ENCODE peak calls at places on chromosomes 4 and X, in six cellular contexts. Q is SK-N-SH, Y is pancreas, N is A549, M is suprapubic skin, B is H9. H is an unnamed sample. For H3K9me3, the result is how much of the 10 kb centered on the place peaks cover.

GRCh38 chr4:67892253-67892652 is 8.5 kb upstream of the TMPRSS11D start:
- DNase-seq in M (no peak), Y (no peak), B (no peak), Q (no peak), N (no peak), H (no peak)

GRCh38 chrX:43655961-43656494 is at the start of gene MAOA:
- DNase-seq in N (peak), B (peak), Q (peak), M (peak), Y (peak), H (peak)

GRCh38 chr4:79408063-79408462 is at the start of gene GK2:
- DNase-seq in Y (no peak), N (no peak), Q (no peak), M (no peak), B (peak), H (no peak)

GRCh38 chr4:43132010-43132582 is 239.6 kb downstream of the GRXCR1 start:
- DNase-seq in Q (peak), B (peak), M (no peak), N (peak), Y (peak), H (peak)

GRCh38 chrX:123918106-123918721 is 43.3 kb upstream of the STAG2 start:
- DNase-seq in M (no peak), Q (no peak), N (no peak), Y (no peak), B (no peak), H (no peak)

GRCh38 chr4:165343353-165344191 is 16.1 kb downstream of the MSMO1 start:
- DNase-seq in Y (no peak), M (no peak), Q (no peak), B (no peak), N (no peak), H (peak)

GRCh38 chr4:84583871-84584373 is 995 bp downstream of the CDS1 start:
- DNase-seq in Y (no peak), Q (peak), N (peak), B (no peak), M (no peak), H (no peak)

GRCh38 chr4:3384391-3384770 is 57.4 kb upstream of the HGFAC start:
- DNase-seq in Q (no peak), B (no peak), N (no peak), Y (no peak), M (no peak), H (no peak)

GRCh38 chr4:10267066-10267465 is 150.5 kb upstream of the WDR1 start:
- DNase-seq in M (no peak), Y (no peak), Q (no peak), B (no peak), N (no peak), H (no peak)

GRCh38 chrX:68936608-68937007 is 107.8 kb downstream of the EFNB1 start:
- DNase-seq in Q (no peak), Y (no peak), M (peak), B (no peak), N (no peak), H (no peak)
- H3K27ac ChIP-seq in Q (no peak), Y (no peak), M (peak), B (no peak), N (no peak), H (no peak)

GRCh38 chrX:53969540-53969939 is 74.7 kb downstream of the PHF8 start:
- DNase-seq in Y (no peak), Q (no peak), B (no peak), N (no peak), M (no peak), H (no peak)
- H3K9me3 ChIP-seq in Y (under half), Q (under half), B (under half), N (under half), M (under half), H (under half)

GRCh38 chr4:101252721-101253120 is 94.6 kb downstream of the PPP3CA start:
- DNase-seq in M (no peak), Y (no peak), Q (no peak), N (no peak), B (no peak), H (no peak)
- H3K27ac ChIP-seq in M (no peak), Y (no peak), Q (no peak), N (no peak), B (no peak), H (no peak)

GRCh38 chr4:23962462-23962861 is 72.6 kb upstream of the PPARGC1A start:
- DNase-seq in Q (no peak), M (no peak), N (no peak), B (no peak), Y (no peak), H (no peak)
- H3K9me3 ChIP-seq in Q (under half), M (under half), N (under half), B (under half), Y (under half), H (under half)

DNA sequence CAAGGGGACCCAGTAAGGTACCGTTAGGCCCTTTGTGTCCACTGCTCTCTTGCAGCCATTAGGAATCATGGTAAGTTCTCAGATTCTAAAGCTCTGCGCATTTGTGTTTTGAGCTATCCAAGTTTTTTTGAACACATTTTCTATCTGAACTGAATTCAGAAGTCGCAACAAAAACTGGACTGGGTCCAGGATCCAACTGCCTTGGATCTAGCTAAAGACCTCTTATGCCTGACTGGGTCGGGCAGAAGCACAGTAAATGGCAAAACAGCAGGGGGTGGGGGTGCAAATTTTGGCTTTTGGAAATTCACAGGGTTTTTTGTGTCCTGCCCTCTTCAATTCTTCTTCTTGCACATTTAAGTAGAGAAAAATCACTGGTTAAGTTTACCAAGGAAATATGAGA is 30.0 kb downstream of the RCHY1 start:
- DNase-seq in Q (no peak), N (no peak), B (no peak), Y (no peak), M (no peak), H (peak)
- H3K27ac ChIP-seq in Q (no peak), N (no peak), B (no peak), Y (no peak), M (no peak), H (no peak)

DNA sequence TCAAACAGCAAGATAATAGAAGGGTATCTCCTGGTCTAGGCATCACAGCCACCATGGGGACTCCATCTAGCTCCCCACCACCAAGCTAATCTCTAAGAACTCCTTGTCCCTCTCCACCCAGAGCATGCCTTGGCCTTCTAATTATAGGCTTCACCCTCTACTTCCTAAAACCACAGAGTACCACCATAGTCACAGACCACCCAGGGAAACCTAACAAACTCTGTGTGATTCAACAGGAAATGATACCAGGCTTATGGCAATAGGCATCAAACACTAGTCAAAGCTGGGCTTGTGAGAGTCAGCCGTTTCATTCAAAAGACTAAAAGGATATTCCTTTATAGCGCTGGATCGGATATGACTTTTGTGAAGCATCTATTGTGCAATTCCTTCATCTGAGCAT is 91.5 kb upstream of the NALF2 start:
- DNase-seq in M (no peak), Q (no peak), B (no peak), Y (no peak), N (no peak), H (no peak)
- H3K9me3 ChIP-seq in M (under half), Q (under half), B (under half), Y (under half), N (under half), H (under half)

H was measured in neural progenitor cell.